ENCODE peak calls at places on chromosomes 5 and 9, in four cellular contexts. G, V, T and K are unnamed samples.

GRCh38 chr9:98971168-98971914 is 27.6 kb downstream of the COL15A1 start:
- DNase-seq in G (peak; percentile 26), V (no peak), T (no peak), K (no peak)

GRCh38 chr5:95818181-95819147 is 4.1 kb downstream of the GLRX start:
- DNase-seq in V (no peak), T (peak; percentile 58), G (no peak), K (peak; percentile 49)

GRCh38 chr5:79107020-79107796 is 4.4 kb upstream of the BHMT start:
- DNase-seq in T (no peak), V (no peak), G (no peak), K (no peak)

GRCh38 chr9:27485158-27485557 is 38.9 kb upstream of the IFNK start:
- DNase-seq in T (no peak), G (no peak), V (no peak), K (peak; percentile 6)

GRCh38 chr9:135137398-135137832 is 49.9 kb downstream of the OLFM1 start:
- DNase-seq in G (peak; percentile 78), T (no peak), V (no peak), K (no peak)

GRCh38 chr5:14237313-14238086 is 94.4 kb downstream of the TRIO start:
- DNase-seq in V (no peak), T (no peak), G (no peak), K (no peak)

GRCh38 chr5:161333194-161333880 is 213.2 kb downstream of the GABRB2 start:
- DNase-seq in T (no peak), G (peak; percentile 35), V (no peak), K (no peak)

GRCh38 chr5:180166168-180166567 is 42.8 kb downstream of the RASGEF1C start:
- DNase-seq in T (no peak), V (no peak), G (no peak), K (no peak)

GRCh38 chr9:84940294-84940693 is 270.8 kb downstream of the NTRK2 start:
- DNase-seq in V (no peak), T (no peak), G (no peak), K (no peak)

GRCh38 chr5:98770158-98770910 is 3.1 kb upstream of the RGMB start:
- DNase-seq in T (no peak), G (no peak), V (no peak), K (no peak)

GRCh38 chr9:107480386-107480789 is 9.2 kb downstream of the KLF4 start:
- DNase-seq in G (no peak), T (no peak), V (no peak), K (no peak)

GRCh38 chr5:90434116-90434714 is 24.7 kb upstream of the CETN3 start:
- DNase-seq in G (no peak), V (peak; percentile 31), T (peak; percentile 89), K (peak; percentile 55)

GRCh38 chr5:17440766-17441165 is 57.3 kb upstream of the TAF11L2 start:
- DNase-seq in V (no peak), G (no peak), T (no peak), K (no peak)

GRCh38 chr9:134177624-134178393 is 13.4 kb upstream of the RNU6ATAC start:
- DNase-seq in T (no peak), G (no peak), V (no peak), K (no peak)

GRCh38 chr9:95167998-95168397 is 149.5 kb downstream of the FANCC start:
- DNase-seq in V (peak; percentile 61), T (peak; percentile 92), G (peak; percentile 77), K (peak; percentile 74)

GRCh38 chr5:159290741-159291140 is 27.7 kb downstream of the UBLCP1 start:
- DNase-seq in V (no peak), T (no peak), G (no peak), K (no peak)

GRCh38 chr9:77291714-77292113 is 114.4 kb downstream of the VPS13A start:
- DNase-seq in V (peak; percentile 8), G (peak; percentile 18), T (peak; percentile 47), K (peak; percentile 2)

GRCh38 chr5:141349917-141350619 is at the start of gene PCDHGB1:
- DNase-seq in T (peak; percentile 93), G (no peak), V (no peak), K (peak; percentile 79)

GRCh38 chr5:92838253-92838652 is 742.8 kb downstream of the NR2F1-AS1 start:
- DNase-seq in V (peak; percentile 13), G (no peak), T (no peak), K (no peak)

GRCh38 chr9:125646222-125647100 is 60.5 kb downstream of the MAPKAP1 start:
- DNase-seq in V (no peak), G (no peak), T (no peak), K (peak; percentile 48)

GRCh38 chr5:79181419-79182022 is 54.4 kb upstream of the JMY start:
- DNase-seq in G (no peak), V (no peak), T (no peak), K (no peak)

GRCh38 chr5:72397836-72398235 is 77.7 kb downstream of the PTCD2 start:
- DNase-seq in T (no peak), G (no peak), V (no peak), K (no peak)

GRCh38 chr5:72407078-72407477 is 86.9 kb downstream of the PTCD2 start:
- DNase-seq in G (no peak), V (no peak), T (no peak), K (no peak)

GRCh38 chr5:72402959-72403628 is 82.9 kb downstream of the PTCD2 start:
- DNase-seq in T (peak; percentile 44), V (no peak), G (no peak), K (no peak)

GRCh38 chr5:72400950-72401349 is 80.8 kb downstream of the PTCD2 start:
- DNase-seq in T (no peak), G (no peak), V (no peak), K (no peak)

DNA sequence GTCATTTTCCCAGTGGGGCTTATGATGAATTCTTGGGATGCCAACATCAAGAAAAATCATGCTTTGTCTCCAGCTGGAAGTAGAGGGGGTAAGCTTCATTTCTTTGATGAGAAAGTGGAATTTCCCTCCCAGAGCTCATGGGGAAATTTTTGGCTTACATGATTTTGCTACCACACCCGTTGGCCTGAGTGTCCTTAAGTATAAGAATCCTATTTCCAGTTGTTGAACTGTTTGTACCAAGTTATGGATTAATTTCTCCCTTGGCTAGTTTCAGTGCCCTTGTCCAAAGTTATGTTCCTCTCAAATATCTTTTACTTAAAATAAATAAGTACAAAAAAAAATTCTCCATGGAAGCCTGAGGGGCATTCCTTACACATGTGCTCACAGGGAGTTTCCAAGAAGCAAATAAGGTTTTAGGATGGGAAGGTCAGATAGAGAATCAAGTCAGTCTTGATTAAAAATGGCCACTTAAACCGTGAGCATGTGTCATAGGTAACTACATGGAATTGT is 82.3 kb downstream of the PTCD2 start:
- DNase-seq in G (no peak), V (no peak), T (no peak), K (no peak)
- H2AFZ ChIP-seq in G (no peak overlapping the region), V (no peak overlapping the region), T (no peak overlapping the region), K (no peak overlapping the region)

GRCh38 chr9:113042884-113043657 is 13.5 kb downstream of the ZFP37 start:
- DNase-seq in G (no peak), T (no peak), V (no peak), K (no peak)
- H3K9me3 ChIP-seq in G (peaks cover 94% of the 10 kb centered on the region), T (peaks cover 69% of the 10 kb centered on the region), V (peaks cover 41% of the 10 kb centered on the region), K (peaks cover 67% of the 10 kb centered on the region)

GRCh38 chr9:33158555-33159057 is 8.5 kb downstream of the B4GALT1 start:
- DNase-seq in T (no peak), V (no peak), G (no peak), K (peak; percentile 28)
- H3K4me1 ChIP-seq in T (peaks cover 35% of the 10 kb centered on the region), V (peaks cover 64% of the 10 kb centered on the region), G (peaks cover 46% of the 10 kb centered on the region), K (peaks cover 83% of the 10 kb centered on the region)

GRCh38 chr5:101212942-101213514 is 309.9 kb upstream of the ST8SIA4 start:
- DNase-seq in T (no peak), V (no peak), G (no peak), K (no peak)
- H2AFZ ChIP-seq in T (no peak overlapping the region), V (no peak overlapping the region), G (peak overlapping the region; percentile 44), K (no peak overlapping the region)

GRCh38 chr9:138046641-138047301 is 169.2 kb downstream of the CACNA1B start:
- DNase-seq in V (no peak), T (no peak), G (no peak), K (no peak)
- H3K9me3 ChIP-seq in V (no peaks in the 10 kb centered on the region), T (no peaks in the 10 kb centered on the region), G (no peaks in the 10 kb centered on the region), K (no peaks in the 10 kb centered on the region)